ENCODE peak calls at places on chromosome 1, in four cellular contexts. X is IMR-90, N is endothelial cell of umbilical vein, P is K562. S is an unnamed sample.

GRCh38 chr1:41666991-41667631 is 182.6 kb upstream of the EDN2 start:
- DNase-seq in N (no peak), X (peak; percentile 28), P (no peak), S (no peak)

GRCh38 chr1:153610334-153611023 is 2.5 kb downstream of the S100A16 start:
- DNase-seq in X (peak; percentile 50), P (peak; percentile 50), N (peak; percentile 46), S (no peak)

GRCh38 chr1:64489707-64490106 is 19.8 kb downstream of the CACHD1 start:
- DNase-seq in P (no peak), N (no peak), X (no peak), S (no peak)

GRCh38 chr1:17630048-17630830 is 90.7 kb downstream of the ARHGEF10L start:
- DNase-seq in P (no peak), X (no peak), N (no peak), S (no peak)

GRCh38 chr1:154796303-154796892 is 73.7 kb downstream of the KCNN3 start:
- DNase-seq in N (no peak), X (no peak), P (no peak), S (no peak)

GRCh38 chr1:153561401-153561985 is 4.2 kb downstream of the S100A2 start:
- DNase-seq in P (no peak), N (no peak), X (no peak), S (no peak)

GRCh38 chr1:53465023-53465957 is 6.1 kb downstream of the DMRTB1 start:
- DNase-seq in P (no peak), N (no peak), X (no peak), S (no peak)

GRCh38 chr1:53303175-53303574 is 24.7 kb downstream of the LRP8 start:
- DNase-seq in P (no peak), N (no peak), X (no peak), S (no peak)

GRCh38 chr1:227892930-227893695 is 54.6 kb downstream of the WNT9A start:
- DNase-seq in N (no peak), X (no peak), P (no peak), S (no peak)

GRCh38 chr1:33239487-33239886 is 16.8 kb upstream of the ZNF362 start:
- DNase-seq in N (no peak), P (no peak), X (no peak), S (no peak)
- H3K9me1 ChIP-seq in N (no peaks in the 10 kb centered on the region), P (no peaks in the 10 kb centered on the region), X (peaks cover 6% of the 10 kb centered on the region), S (no peaks in the 10 kb centered on the region)

DNA sequence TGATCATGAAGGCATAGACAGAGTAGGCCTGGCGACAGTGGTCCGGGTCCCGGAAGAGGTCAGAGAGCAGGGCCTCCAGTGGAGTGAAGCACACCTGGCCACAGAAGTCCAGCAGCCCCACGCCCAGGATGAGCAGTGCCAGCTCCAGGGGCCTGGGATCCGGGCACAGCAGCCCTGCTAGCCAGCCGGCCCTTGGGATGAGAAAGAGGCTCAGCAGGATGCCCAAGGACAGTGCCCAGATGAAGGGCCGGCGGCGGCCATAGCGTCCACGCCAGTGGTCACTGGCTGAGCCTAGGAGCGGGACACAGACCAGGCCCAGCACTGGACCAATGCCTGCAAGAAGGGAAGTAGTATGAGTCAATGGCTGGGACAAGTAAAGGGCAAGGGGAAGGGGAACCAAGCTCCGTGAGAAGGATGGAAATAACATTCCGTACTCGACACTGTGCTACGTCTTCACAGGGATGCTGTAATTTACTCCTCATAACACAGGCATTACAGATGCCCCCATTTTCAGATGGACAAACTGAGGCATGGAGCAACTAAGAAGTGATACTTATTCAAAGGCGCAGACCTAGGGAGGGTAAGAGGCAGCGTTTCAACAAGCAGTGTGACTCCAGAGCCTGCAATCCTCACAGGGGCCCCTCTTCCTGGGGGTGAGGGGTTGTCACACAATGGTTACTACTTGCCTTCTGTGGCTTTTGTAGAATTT is 16.9 kb downstream of the SLC45A3 start:
- DNase-seq in N (peak; percentile 30), X (no peak), P (no peak), S (no peak)
- H3K4me2 ChIP-seq in N (peak overlapping the region; percentile 13), X (no peak overlapping the region), P (no peak overlapping the region), S (no peak overlapping the region)

GRCh38 chr1:31799196-31799894 is 16.5 kb downstream of the SPOCD1 start:
- DNase-seq in N (no peak), P (peak; percentile 51), X (no peak), S (no peak)

GRCh38 chr1:31800677-31800967 is 15.2 kb downstream of the SPOCD1 start:
- DNase-seq in X (no peak), N (no peak), P (no peak), S (no peak)

GRCh38 chr1:31802190-31803150 is 13.4 kb downstream of the SPOCD1 start:
- DNase-seq in P (no peak), X (no peak), N (peak; percentile 73), S (no peak)

GRCh38 chr1:31799895-31800676 is 15.7 kb downstream of the SPOCD1 start:
- DNase-seq in N (no peak), X (no peak), P (no peak), S (no peak)

GRCh38 chr1:31801450-31801849 is 14.4 kb downstream of the SPOCD1 start:
- DNase-seq in X (no peak), P (no peak), N (no peak), S (no peak)
- H3K9me1 ChIP-seq in X (peaks cover 5% of the 10 kb centered on the region), P (no peaks in the 10 kb centered on the region), N (no peaks in the 10 kb centered on the region), S (no peaks in the 10 kb centered on the region)

GRCh38 chr1:87594736-87595383 is 266.2 kb downstream of the LMO4 start:
- DNase-seq in P (no peak), N (no peak), X (no peak), S (no peak)
- H3K4me2 ChIP-seq in P (no peak overlapping the region), N (no peak overlapping the region), X (no peak overlapping the region), S (no peak overlapping the region)

GRCh38 chr1:919271-919872 is 4.4 kb upstream of the SAMD11 start:
- DNase-seq in P (no peak), N (no peak), X (no peak), S (no peak)

GRCh38 chr1:920008-920407 is 3.7 kb upstream of the SAMD11 start:
- DNase-seq in N (no peak), P (no peak), X (no peak), S (no peak)

GRCh38 chr1:917466-918091 is 6.1 kb upstream of the SAMD11 start:
- DNase-seq in X (no peak), N (no peak), P (no peak), S (no peak)

GRCh38 chr1:918353-918752 is 5.4 kb upstream of the SAMD11 start:
- DNase-seq in X (no peak), N (no peak), P (no peak), S (no peak)

GRCh38 chr1:918843-919242 is 4.9 kb upstream of the SAMD11 start:
- DNase-seq in X (no peak), N (no peak), P (no peak), S (no peak)
- H3K9me1 ChIP-seq in X (peaks cover 5% of the 10 kb centered on the region), N (no peaks in the 10 kb centered on the region), P (no peaks in the 10 kb centered on the region), S (no peaks in the 10 kb centered on the region)

GRCh38 chr1:2321258-2321657 is 70.1 kb downstream of the MORN1 start:
- DNase-seq in N (no peak), X (no peak), P (no peak), S (no peak)
- H3K4me2 ChIP-seq in N (no peak overlapping the region), X (no peak overlapping the region), P (no peak overlapping the region), S (no peak overlapping the region)

DNA sequence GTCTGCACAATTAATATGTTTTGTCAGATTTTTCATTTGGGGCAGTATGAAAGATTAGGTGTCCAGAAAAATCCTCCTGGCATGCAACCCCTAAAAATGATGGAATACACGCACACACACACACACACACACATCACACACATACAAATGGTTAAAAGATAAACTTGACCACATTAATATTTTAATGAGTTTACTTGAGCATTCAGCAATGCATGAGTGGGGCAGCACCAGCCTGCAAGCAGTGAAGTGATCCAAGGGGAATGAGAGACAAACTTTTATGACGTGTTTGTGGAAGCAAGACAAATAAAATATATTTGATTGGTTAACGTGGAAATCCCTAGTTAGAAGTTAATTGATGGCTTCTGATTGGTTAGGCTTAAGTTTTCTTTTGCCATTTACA is 29.1 kb upstream of the SOAT1 start:
- DNase-seq in N (no peak), P (no peak), X (no peak), S (no peak)
- H3K9me1 ChIP-seq in N (no peaks in the 10 kb centered on the region), P (no peaks in the 10 kb centered on the region), X (no peaks in the 10 kb centered on the region), S (no peaks in the 10 kb centered on the region)

GRCh38 chr1:9539165-9539828 is at the start of gene SLC25A33:
- DNase-seq in X (peak; percentile 97), P (peak; percentile 99), N (peak; percentile 98), S (peak; percentile 80)
- H3K4me2 ChIP-seq in X (peak within 1 kb of the TSS; percentile 97), P (peak within 1 kb of the TSS; percentile 84), N (peak within 1 kb of the TSS; percentile 60), S (peak within 1 kb of the TSS; percentile 87)